ENCODE peak calls at places on chromosomes 16 and 17, in seven cellular contexts. B is tibial nerve, S is stomach, Q is sigmoid colon, I is A549, K is SK-N-SH, Y is transverse colon. V is an unnamed sample.

GRCh38 chr16:48535831-48536599 is 74.0 kb downstream of the N4BP1 start:
- DNase-seq in B (peak; percentile 34), S (no peak), Q (peak; percentile 82), I (no peak), K (no peak), Y (peak; percentile 36), V (no peak)

GRCh38 chr16:27169511-27170071 is 33.7 kb upstream of the KDM8 start:
- DNase-seq in B (no peak), S (peak; percentile 40), Q (no peak), I (peak; percentile 68), K (peak; percentile 29), Y (peak; percentile 28), V (no peak)

GRCh38 chr16:27258241-27258734 is 10.3 kb downstream of the NSMCE1 start:
- DNase-seq in B (no peak), S (no peak), Q (no peak), I (no peak), K (no peak), Y (no peak), V (no peak)

GRCh38 chr17:75096082-75096625 is 8.4 kb downstream of the SLC16A5 start:
- DNase-seq in B (peak; percentile 37), S (peak; percentile 92), Q (no peak), I (peak; percentile 99), K (no peak), Y (peak; percentile 88), V (no peak)

GRCh38 chr16:89117975-89118289 is 24.3 kb downstream of the ACSF3 start:
- DNase-seq in B (no peak), S (no peak), Q (no peak), I (no peak), K (no peak), Y (no peak), V (no peak)

GRCh38 chr16:56193951-56194726 is 2.9 kb downstream of the GNAO1 start:
- DNase-seq in B (peak; percentile 46), S (peak; percentile 67), Q (peak; percentile 94), I (peak; percentile 53), K (peak; percentile 92), Y (peak; percentile 70), V (no peak)

GRCh38 chr17:50203589-50204345 is 2.3 kb upstream of the COL1A1 start:
- DNase-seq in B (no peak), S (no peak), Q (peak; percentile 62), I (no peak), K (no peak), Y (peak; percentile 8), V (no peak)

GRCh38 chr16:8044796-8045195 is 545.5 kb downstream of the TMEM114 start:
- DNase-seq in B (no peak), S (no peak), Q (no peak), I (no peak), K (no peak), Y (no peak), V (no peak)

GRCh38 chr16:11105038-11105903 is 150.7 kb downstream of the SOCS1 start:
- DNase-seq in B (no peak), S (no peak), Q (peak; percentile 79), I (peak; percentile 6), K (peak; percentile 40), Y (peak; percentile 41), V (no peak)

GRCh38 chr17:50647187-50647586 is 12.5 kb downstream of the ABCC3 start:
- DNase-seq in B (no peak), S (no peak), Q (no peak), I (no peak), K (no peak), Y (no peak), V (no peak)

GRCh38 chr17:7250655-7251329 is 742 bp downstream of the CTDNEP1 start:
- DNase-seq in B (no peak), S (no peak), Q (no peak), I (no peak), K (no peak), Y (peak; percentile 29), V (no peak)

GRCh38 chr16:81618661-81619060 is 160.4 kb upstream of the PLCG2 start:
- DNase-seq in B (no peak), S (peak; percentile 66), Q (no peak), I (no peak), K (no peak), Y (no peak), V (no peak)

GRCh38 chr16:12390644-12391043 is 413.0 kb downstream of the CPPED1 start:
- DNase-seq in B (no peak), S (no peak), Q (no peak), I (no peak), K (no peak), Y (no peak), V (no peak)

GRCh38 chr17:57879437-57880085 is 29.7 kb upstream of the MRPS23 start:
- DNase-seq in B (no peak), S (no peak), Q (no peak), I (peak; percentile 82), K (no peak), Y (no peak), V (no peak)

GRCh38 chr17:32928527-32929287 is 754 bp downstream of the TMEM98 start:
- DNase-seq in B (no peak), S (no peak), Q (no peak), I (no peak), K (no peak), Y (no peak), V (no peak)

GRCh38 chr16:30984669-30985400 is at the start of gene HSD3B7:
- DNase-seq in B (peak; percentile 91), S (peak; percentile 91), Q (peak; percentile 96), I (peak; percentile 80), K (peak; percentile 98), Y (peak; percentile 93), V (peak; percentile 95)

GRCh38 chr17:75404739-75405364 is 626 bp downstream of the GRB2 start:
- DNase-seq in B (no peak), S (peak; percentile 42), Q (peak; percentile 80), I (peak; percentile 42), K (peak; percentile 67), Y (peak; percentile 53), V (peak; percentile 79)

GRCh38 chr17:59346876-59347407 is 15.5 kb downstream of the YPEL2 start:
- DNase-seq in B (no peak), S (no peak), Q (no peak), I (no peak), K (no peak), Y (no peak), V (no peak)

GRCh38 chr16:64920211-64920610 is 201.7 kb downstream of the CDH11 start:
- DNase-seq in B (no peak), S (no peak), Q (no peak), I (no peak), K (no peak), Y (no peak), V (no peak)

GRCh38 chr17:15973834-15974233 is 25.7 kb downstream of the ZSWIM7 start:
- DNase-seq in B (no peak), S (no peak), Q (no peak), I (no peak), K (no peak), Y (no peak), V (no peak)

GRCh38 chr16:66324785-66325184 is 41.7 kb upstream of the CDH5 start:
- DNase-seq in B (no peak), S (no peak), Q (no peak), I (peak; percentile 48), K (peak; percentile 79), Y (no peak), V (no peak)

GRCh38 chr17:2972749-2973148 is 90.7 kb downstream of the OR1D5 start:
- DNase-seq in B (no peak), S (no peak), Q (no peak), I (peak; percentile 75), K (no peak), Y (no peak), V (no peak)

DNA sequence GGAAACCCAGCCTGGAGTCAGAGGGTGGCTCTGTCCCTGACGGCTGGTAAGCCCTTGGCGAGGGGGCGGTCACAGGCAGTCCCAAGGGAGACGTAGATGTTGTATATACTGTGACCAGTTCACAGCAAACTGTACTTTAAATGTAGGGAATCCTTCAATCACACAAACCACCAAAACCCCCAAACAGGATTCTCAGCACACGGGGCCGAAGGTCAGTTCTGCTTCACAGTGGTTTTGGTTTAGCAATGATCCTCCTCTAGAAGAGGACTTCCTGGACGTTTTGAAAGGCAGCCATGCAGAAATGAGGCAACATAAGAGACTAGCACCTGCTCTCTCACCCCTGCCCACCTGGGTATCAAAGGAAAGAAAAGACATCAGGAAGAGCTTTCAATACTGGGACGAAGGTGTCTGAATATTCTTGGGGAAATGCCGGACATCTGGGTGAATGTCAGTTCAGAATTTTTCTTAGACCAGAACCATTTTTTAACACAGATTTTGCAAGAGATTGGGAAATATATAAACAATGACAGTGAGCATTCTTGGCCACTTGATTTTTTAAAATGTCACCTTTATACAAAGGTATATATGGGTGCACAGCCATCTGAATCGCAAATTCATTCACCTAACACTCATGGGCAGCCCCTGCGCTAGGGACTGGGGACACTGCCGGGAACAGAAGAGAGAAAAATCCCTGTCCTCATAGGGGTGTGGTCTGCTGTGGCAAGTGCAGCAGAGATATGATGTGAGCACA is 74.2 kb downstream of the CRISPLD2 start:
- DNase-seq in B (no peak), S (no peak), Q (no peak), I (no peak), K (no peak), Y (no peak), V (no peak)
- TF ChIP-seq EP300 in B (no peak), S (no peak), Q (no peak), I (no peak), K (no peak), Y (no peak), V (no peak)

DNA sequence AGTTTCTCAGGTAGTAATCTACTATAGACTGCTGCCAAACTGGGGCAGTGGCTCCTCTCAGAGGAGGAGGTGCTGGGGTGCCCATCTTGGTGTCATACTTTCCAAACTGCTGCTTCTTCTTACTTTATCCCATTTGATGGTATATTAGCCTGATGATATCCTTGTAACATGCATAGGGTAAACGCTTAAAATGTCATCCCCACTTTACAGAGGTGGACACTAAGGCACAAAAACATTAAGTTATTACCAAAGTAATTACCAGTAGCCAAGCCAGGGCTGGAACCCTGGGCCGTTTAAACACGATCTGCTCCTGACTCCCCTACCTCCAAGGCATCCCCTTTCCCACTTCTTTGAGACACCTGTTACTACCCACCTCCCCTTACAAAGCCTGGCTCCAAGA is 37.8 kb upstream of the CSNK2A2 start:
- DNase-seq in B (no peak), S (no peak), Q (no peak), I (no peak), K (no peak), Y (no peak), V (no peak)
- H3K4me3 ChIP-seq in B (no peak overlapping the region), S (peak overlapping the region; percentile 49), Q (no peak overlapping the region), I (peak overlapping the region; percentile 44), K (peak overlapping the region; percentile 49), Y (no peak overlapping the region), V (no peak overlapping the region)

DNA sequence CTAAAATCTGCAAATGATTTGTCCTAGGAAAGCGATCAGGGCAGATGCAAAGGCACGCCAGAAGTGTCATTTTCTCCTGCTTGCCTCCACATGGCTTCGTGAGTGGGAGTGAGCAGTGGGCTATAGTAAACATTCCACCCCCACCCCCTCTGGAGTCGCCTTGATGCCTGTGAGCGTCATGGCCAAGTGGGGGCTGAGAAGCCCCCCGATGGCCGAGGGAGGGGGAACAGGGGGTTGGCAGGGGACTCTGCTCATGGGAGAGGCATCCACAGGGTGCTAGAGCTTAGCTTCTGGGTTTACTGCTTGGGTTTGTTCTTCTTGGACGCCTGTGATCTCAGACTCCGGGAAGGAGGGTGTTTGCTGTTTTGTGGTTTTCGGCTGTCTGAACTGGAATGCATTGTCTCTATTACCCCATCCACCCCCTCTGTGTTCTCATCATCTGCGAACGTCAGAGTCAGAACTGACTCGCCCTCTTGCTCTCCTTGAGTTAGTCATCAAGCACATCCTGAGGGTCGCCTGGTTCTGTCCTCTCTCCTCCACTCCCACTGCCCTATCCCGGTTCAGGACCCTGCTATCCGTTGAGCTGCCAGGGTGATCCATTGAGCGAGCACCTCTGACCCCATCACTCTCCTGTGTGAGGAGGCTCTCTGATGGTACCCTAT is 15.4 kb downstream of the TNS4 start:
- DNase-seq in B (peak; percentile 53), S (no peak), Q (peak; percentile 83), I (peak; percentile 99), K (no peak), Y (no peak), V (no peak)
- TF ChIP-seq EP300 in B (peak; percentile 45), S (no peak), Q (no peak), I (peak; percentile 99), K (peak; percentile 80), Y (peak; percentile 19), V (no peak)

GRCh38 chr17:81346908-81347349 is 48.3 kb upstream of the BAHCC1 start:
- DNase-seq in B (no peak), S (no peak), Q (no peak), I (no peak), K (peak; percentile 71), Y (no peak), V (no peak)
- H3K4me3 ChIP-seq in B (peak overlapping the region; percentile 34), S (peak overlapping the region; percentile 81), Q (peak overlapping the region; percentile 80), I (peak overlapping the region; percentile 64), K (peak overlapping the region; percentile 77), Y (peak overlapping the region; percentile 32), V (peak overlapping the region; percentile 86)

V was measured in suprapubic skin.